ENCODE peak calls at places on chromosomes 16 and 17, in five cellular contexts. A, H, C, Q and Z are unnamed samples.
A peak's percentile ranks its signal among the peaks of the same experiment; 100 is the strongest.

GRCh38 chr17:44917456-44917855 is 2.2 kb upstream of the GFAP start:
- DNase-seq in Q (no peak), A (no peak), C (no peak), H (no peak), Z (no peak)

GRCh38 chr17:19928299-19928698 is 49.3 kb downstream of the AKAP10 start:
- DNase-seq in C (no peak), H (no peak), Q (no peak), A (no peak), Z (no peak)

GRCh38 chr17:12712941-12713340 is 47.3 kb downstream of the MYOCD start:
- DNase-seq in Q (no peak), A (no peak), C (no peak), H (no peak), Z (no peak)

GRCh38 chr16:54073356-54073755 is 213.2 kb downstream of the IRX3 start:
- DNase-seq in H (no peak), Q (no peak), C (no peak), A (no peak), Z (no peak)

GRCh38 chr16:83351846-83352245 is 455.9 kb upstream of the HSBP1 start:
- DNase-seq in Q (no peak), H (no peak), C (no peak), A (no peak), Z (no peak)

GRCh38 chr16:55146939-55147338 is 177.1 kb upstream of the IRX6 start:
- DNase-seq in H (no peak), A (no peak), C (no peak), Q (no peak), Z (no peak)

GRCh38 chr16:58516768-58517107 is 1.4 kb downstream of the SETD6 start:
- DNase-seq in A (no peak), H (no peak), Q (no peak), C (no peak), Z (no peak)

GRCh38 chr17:57957886-57958285 is 2.7 kb upstream of the CUEDC1 start:
- DNase-seq in Q (peak; percentile 16), H (no peak), A (no peak), C (no peak), Z (no peak)

GRCh38 chr17:28982191-28982793 is 23.5 kb downstream of the SEZ6 start:
- DNase-seq in C (no peak), A (no peak), H (no peak), Q (no peak), Z (peak; percentile 58)

GRCh38 chr16:22098538-22099255 is 6.4 kb downstream of the VWA3A start:
- DNase-seq in A (no peak), C (no peak), Q (no peak), H (peak; percentile 50), Z (no peak)

GRCh38 chr16:86180780-86181179 is 281.8 kb downstream of the IRF8 start:
- DNase-seq in Q (no peak), C (no peak), A (no peak), H (no peak), Z (no peak)

GRCh38 chr17:78369791-78370381 is 8.6 kb upstream of the PGS1 start:
- DNase-seq in C (no peak), Q (no peak), A (no peak), H (no peak), Z (no peak)

GRCh38 chr17:79952265-79952877 is 83.3 kb downstream of the TBC1D16 start:
- DNase-seq in H (no peak), Q (no peak), A (no peak), C (no peak), Z (no peak)

GRCh38 chr16:50721549-50722409 is 20.1 kb upstream of the CYLD start:
- DNase-seq in H (no peak), Q (no peak), A (no peak), C (no peak), Z (peak; percentile 28)

GRCh38 chr16:3142770-3143169 is 7.9 kb downstream of the ZNF213 start:
- DNase-seq in Q (no peak), A (no peak), H (no peak), C (no peak), Z (no peak)

GRCh38 chr17:42792545-42792944 is 6.0 kb downstream of the COA3 start:
- DNase-seq in C (no peak), A (no peak), Q (no peak), H (no peak), Z (no peak)

GRCh38 chr17:5933430-5933829 is 136.7 kb upstream of the WSCD1 start:
- DNase-seq in C (no peak), Q (no peak), A (no peak), H (no peak), Z (no peak)

GRCh38 chr16:89364603-89365002 is 125.8 kb downstream of the ANKRD11 start:
- DNase-seq in H (no peak), Q (no peak), A (peak; percentile 29), C (no peak), Z (no peak)

GRCh38 chr17:54948380-54948779 is 20.1 kb downstream of the COX11 start:
- DNase-seq in A (peak; percentile 77), C (no peak), H (no peak), Q (no peak), Z (no peak)

GRCh38 chr16:28213396-28213795 is 1.6 kb upstream of the XPO6 start:
- DNase-seq in H (no peak), A (no peak), Q (no peak), C (no peak), Z (no peak)

GRCh38 chr17:79248843-79249242 is 174.2 kb downstream of the ENGASE start:
- DNase-seq in H (no peak), C (no peak), Q (no peak), A (no peak), Z (no peak)

GRCh38 chr16:81652798-81653505 is 126.1 kb upstream of the PLCG2 start:
- DNase-seq in Q (no peak), A (no peak), H (no peak), C (no peak), Z (no peak)

GRCh38 chr16:26365555-26365954 is 673.8 kb downstream of the HS3ST4 start:
- DNase-seq in H (no peak), C (no peak), Q (no peak), A (no peak), Z (no peak)

GRCh38 chr17:57939797-57940196 is 15.4 kb downstream of the CUEDC1 start:
- DNase-seq in Q (no peak), C (no peak), H (peak; percentile 31), A (no peak), Z (no peak)

GRCh38 chr17:28473542-28473941 is at the start of gene SLC13A2:
- DNase-seq in C (no peak), Q (no peak), H (no peak), A (no peak), Z (no peak)

GRCh38 chr16:79600636-79601091 is at the start of gene MAF:
- DNase-seq in A (peak; percentile 7), H (peak; percentile 52), C (peak; percentile 73), Q (peak; percentile 96), Z (peak; percentile 82)

GRCh38 chr16:76343761-76344160 is 66.6 kb downstream of the CNTNAP4 start:
- DNase-seq in A (no peak), C (no peak), Q (no peak), H (no peak), Z (no peak)

GRCh38 chr17:40775945-40776344 is 3.9 kb upstream of the KRT26 start:
- DNase-seq in C (no peak), Q (no peak), H (no peak), A (no peak), Z (no peak)

GRCh38 chr16:34803683-34804416 is 1344.4 kb downstream of the TP53TG3F start:
- DNase-seq in H (no peak), A (no peak), Q (no peak), C (no peak), Z (no peak)

GRCh38 chr17:34645636-34646035 is 66.3 kb downstream of the TMEM132E start:
- DNase-seq in Q (no peak), H (peak; percentile 23), A (no peak), C (no peak), Z (no peak)

DNA sequence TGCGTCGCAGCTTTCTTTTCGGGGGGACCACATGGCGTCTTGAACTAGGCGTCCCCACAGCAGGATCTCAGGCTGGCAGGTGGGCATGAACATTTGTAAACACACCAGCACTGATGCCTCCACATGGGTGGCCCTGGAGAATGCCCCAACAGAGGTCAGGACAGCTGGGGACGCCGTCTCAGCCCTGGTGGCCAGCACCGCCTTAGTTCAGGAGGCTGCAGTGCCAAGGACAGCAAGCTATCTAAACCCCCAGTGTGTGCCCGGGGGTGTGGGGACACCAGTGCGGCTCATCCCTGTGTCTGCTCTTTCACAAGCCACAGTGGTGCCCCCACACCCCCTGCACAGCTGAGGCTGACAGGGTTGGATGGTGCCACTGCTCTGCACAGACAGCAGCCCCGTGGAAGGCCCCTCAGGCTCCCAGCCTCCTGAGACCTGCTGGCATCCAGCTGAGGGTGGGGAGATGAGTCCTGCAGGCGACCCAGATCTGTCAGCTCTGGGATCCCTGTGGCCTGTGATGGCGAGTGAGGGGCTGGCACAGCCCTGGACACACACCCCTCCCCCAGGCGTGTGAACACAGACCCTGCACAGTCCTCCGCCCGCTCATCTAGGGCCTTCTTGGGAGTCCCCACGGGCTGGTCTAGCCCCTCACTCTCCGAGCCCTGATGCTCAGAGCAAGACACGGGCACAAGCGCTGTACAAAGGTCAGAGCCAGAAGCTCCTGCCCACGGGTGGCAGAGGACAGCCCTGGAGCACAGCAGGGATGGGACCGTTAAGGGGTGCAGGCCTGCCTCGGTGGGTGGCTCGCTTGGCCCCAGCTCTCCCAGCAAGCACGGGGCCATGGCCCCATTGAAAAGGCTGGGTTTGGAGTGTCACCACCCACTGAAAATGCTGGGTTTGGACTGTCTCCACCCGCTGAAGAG is 10.7 kb downstream of the FSCN2 start:
- DNase-seq in H (no peak), A (no peak), Q (no peak), C (no peak), Z (no peak)
- TF ChIP-seq CTCF in H (no peak), A (no peak), Q (no peak), C (no peak), Z (no peak)

GRCh38 chr17:67165201-67165600 is 79.8 kb downstream of the HELZ start:
- DNase-seq in C (no peak), H (no peak), A (no peak), Q (no peak), Z (no peak)
- TF ChIP-seq CTCF in C (no peak), H (no peak), A (no peak), Q (no peak), Z (no peak)

GRCh38 chr17:69286257-69286656 is 40.7 kb downstream of the ABCA5 start:
- DNase-seq in Q (no peak), C (no peak), H (no peak), A (no peak), Z (no peak)
- TF ChIP-seq CTCF in Q (no peak), C (no peak), H (no peak), A (no peak), Z (no peak)

GRCh38 chr16:19660432-19660831 is 57.6 kb downstream of the KNOP1 start:
- DNase-seq in C (no peak), Q (no peak), H (no peak), A (no peak), Z (no peak)

GRCh38 chr16:19655242-19655777 is 62.7 kb downstream of the KNOP1 start:
- DNase-seq in C (no peak), A (no peak), H (no peak), Q (no peak), Z (no peak)

GRCh38 chr16:19662351-19662750 is 55.7 kb downstream of the KNOP1 start:
- DNase-seq in C (no peak), A (no peak), Q (no peak), H (no peak), Z (no peak)

GRCh38 chr16:19657831-19658230 is 60.2 kb downstream of the KNOP1 start:
- DNase-seq in C (no peak), Q (no peak), H (no peak), A (no peak), Z (no peak)

DNA sequence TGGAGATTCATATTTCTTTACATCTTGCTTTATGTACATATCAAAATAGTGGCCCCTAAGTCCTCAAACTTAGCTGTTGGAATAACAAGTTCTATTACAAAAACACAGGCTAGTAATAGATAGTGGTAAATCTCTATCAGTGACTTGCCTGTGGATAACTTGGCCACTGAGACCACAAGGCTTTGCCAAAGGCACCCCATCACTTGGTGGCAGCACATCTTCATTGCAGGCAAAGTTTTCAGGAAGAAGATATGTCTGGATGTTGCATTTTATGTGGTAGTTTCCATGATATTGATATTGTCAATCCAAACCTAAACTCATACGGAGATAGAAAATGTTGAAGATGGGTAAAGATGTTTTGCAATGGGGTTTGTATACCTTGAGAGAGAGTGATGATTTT is 58.5 kb downstream of the KNOP1 start:
- DNase-seq in C (no peak), H (no peak), Q (no peak), A (no peak), Z (no peak)
- TF ChIP-seq CTCF in C (no peak), H (no peak), Q (no peak), A (no peak), Z (no peak)